ENCODE peak calls at places on chromosomes 2 and 18, in six cellular contexts. One of them, this sample, is unnamed.

GRCh38 chr2:51638811-51639210 is 606.9 kb upstream of the NRXN1 start:
- DNase-seq in right atrium auricular region: no peak
- DNase-seq in foreskin keratinocyte: no peak
- DNase-seq in CD4-positive, alpha-beta T cell: no peak
- DNase-seq in heart right ventricle: no peak
- DNase-seq in IMR-90: peak
- DNase-seq in this sample: no peak

GRCh38 chr2:235055891-235056516 is 104.2 kb downstream of the SH3BP4 start:
- DNase-seq in CD4-positive, alpha-beta T cell: no peak
- DNase-seq in IMR-90: no peak
- DNase-seq in right atrium auricular region: no peak
- DNase-seq in heart right ventricle: no peak
- DNase-seq in foreskin keratinocyte: peak
- DNase-seq in this sample: no peak

GRCh38 chr2:86302320-86302719 is 35.1 kb downstream of the REEP1 start:
- DNase-seq in foreskin keratinocyte: no peak
- DNase-seq in CD4-positive, alpha-beta T cell: no peak
- DNase-seq in IMR-90: no peak
- DNase-seq in heart right ventricle: no peak
- DNase-seq in right atrium auricular region: no peak
- DNase-seq in this sample: no peak

GRCh38 chr2:217993055-217993645 is 9.6 kb downstream of the TNS1 start:
- DNase-seq in CD4-positive, alpha-beta T cell: no peak
- DNase-seq in foreskin keratinocyte: peak
- DNase-seq in heart right ventricle: no peak
- DNase-seq in right atrium auricular region: no peak
- DNase-seq in IMR-90: peak
- DNase-seq in this sample: peak

GRCh38 chr2:200399046-200399445 is 92.6 kb downstream of the SPATS2L start:
- DNase-seq in heart right ventricle: no peak
- DNase-seq in IMR-90: peak
- DNase-seq in CD4-positive, alpha-beta T cell: no peak
- DNase-seq in foreskin keratinocyte: peak
- DNase-seq in right atrium auricular region: no peak
- DNase-seq in this sample: no peak

GRCh38 chr2:860259-860855 is 90.3 kb upstream of the SNTG2 start:
- DNase-seq in right atrium auricular region: no peak
- DNase-seq in foreskin keratinocyte: no peak
- DNase-seq in heart right ventricle: no peak
- DNase-seq in IMR-90: no peak
- DNase-seq in CD4-positive, alpha-beta T cell: no peak
- DNase-seq in this sample: no peak

GRCh38 chr18:56436651-56437050 is 201.7 kb downstream of the TXNL1 start:
- DNase-seq in heart right ventricle: no peak
- DNase-seq in CD4-positive, alpha-beta T cell: no peak
- DNase-seq in IMR-90: no peak
- DNase-seq in foreskin keratinocyte: no peak
- DNase-seq in right atrium auricular region: no peak
- DNase-seq in this sample: no peak

GRCh38 chr18:72056171-72056570 is 488.0 kb downstream of the CBLN2 start:
- DNase-seq in right atrium auricular region: no peak
- DNase-seq in heart right ventricle: no peak
- DNase-seq in foreskin keratinocyte: no peak
- DNase-seq in IMR-90: no peak
- DNase-seq in CD4-positive, alpha-beta T cell: no peak
- DNase-seq in this sample: no peak

GRCh38 chr2:152405206-152406118 is 70.5 kb downstream of the FMNL2 start:
- DNase-seq in right atrium auricular region: no peak
- DNase-seq in IMR-90: peak
- DNase-seq in CD4-positive, alpha-beta T cell: no peak
- DNase-seq in foreskin keratinocyte: no peak
- DNase-seq in heart right ventricle: no peak
- DNase-seq in this sample: no peak

GRCh38 chr2:180676520-180676919 is 303.9 kb upstream of the UBE2E3 start:
- DNase-seq in right atrium auricular region: no peak
- DNase-seq in heart right ventricle: no peak
- DNase-seq in foreskin keratinocyte: no peak
- DNase-seq in CD4-positive, alpha-beta T cell: no peak
- DNase-seq in IMR-90: no peak
- DNase-seq in this sample: no peak

GRCh38 chr2:217158906-217159305 is 299.0 kb upstream of the TNP1 start:
- DNase-seq in right atrium auricular region: no peak
- DNase-seq in CD4-positive, alpha-beta T cell: no peak
- DNase-seq in IMR-90: no peak
- DNase-seq in heart right ventricle: no peak
- DNase-seq in foreskin keratinocyte: no peak
- DNase-seq in this sample: no peak

GRCh38 chr2:143451622-143452021 is 322.4 kb downstream of the ARHGAP15 start:
- DNase-seq in IMR-90: peak
- DNase-seq in CD4-positive, alpha-beta T cell: no peak
- DNase-seq in foreskin keratinocyte: peak
- DNase-seq in right atrium auricular region: no peak
- DNase-seq in heart right ventricle: no peak
- DNase-seq in this sample: no peak

GRCh38 chr2:223054193-223054781 is 2.3 kb downstream of the KCNE4 start:
- DNase-seq in CD4-positive, alpha-beta T cell: no peak
- DNase-seq in foreskin keratinocyte: no peak
- DNase-seq in right atrium auricular region: peak
- DNase-seq in heart right ventricle: peak
- DNase-seq in IMR-90: peak
- DNase-seq in this sample: peak

GRCh38 chr2:36965751-36966369 is 476 bp downstream of the STRN start:
- DNase-seq in IMR-90: no peak
- DNase-seq in CD4-positive, alpha-beta T cell: no peak
- DNase-seq in foreskin keratinocyte: peak
- DNase-seq in right atrium auricular region: no peak
- DNase-seq in heart right ventricle: no peak
- DNase-seq in this sample: peak

GRCh38 chr2:45259144-45259543 is 249.9 kb upstream of the SIX2 start:
- DNase-seq in right atrium auricular region: no peak
- DNase-seq in IMR-90: no peak
- DNase-seq in foreskin keratinocyte: no peak
- DNase-seq in heart right ventricle: no peak
- DNase-seq in CD4-positive, alpha-beta T cell: no peak
- DNase-seq in this sample: no peak

DNA sequence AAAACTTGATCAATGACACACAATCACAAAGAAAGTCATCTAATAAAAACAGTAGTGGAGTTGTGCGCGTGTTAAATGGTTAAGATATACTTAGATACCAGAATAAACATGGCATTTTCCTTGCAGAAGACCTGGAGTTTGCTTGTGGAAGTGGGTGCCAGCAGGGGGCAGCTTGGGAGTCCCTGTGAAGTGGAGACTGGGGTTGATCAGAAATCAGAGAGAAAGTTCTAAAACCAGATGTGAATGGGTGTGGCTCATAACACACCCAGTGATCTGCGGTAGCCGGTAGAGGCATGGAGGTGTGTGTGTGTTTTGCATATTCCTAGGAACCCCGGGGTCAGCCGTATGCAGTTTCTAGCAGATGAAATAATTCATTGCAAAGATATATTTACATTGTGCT is 300.1 kb upstream of the TRIB2 start:
- DNase-seq in heart right ventricle: peak
- DNase-seq in IMR-90: peak
- DNase-seq in foreskin keratinocyte: peak
- DNase-seq in CD4-positive, alpha-beta T cell: peak
- DNase-seq in right atrium auricular region: peak
- DNase-seq in this sample: peak
- TF ChIP-seq CTCF in heart right ventricle: peak
- TF ChIP-seq CTCF in IMR-90: peak
- TF ChIP-seq CTCF in foreskin keratinocyte: peak
- TF ChIP-seq CTCF in CD4-positive, alpha-beta T cell: peak
- TF ChIP-seq CTCF in right atrium auricular region: peak
- TF ChIP-seq CTCF in this sample: peak

GRCh38 chr2:28283861-28284260 is 108.8 kb upstream of the FOSL2 start:
- DNase-seq in right atrium auricular region: no peak
- DNase-seq in IMR-90: no peak
- DNase-seq in heart right ventricle: no peak
- DNase-seq in foreskin keratinocyte: peak
- DNase-seq in CD4-positive, alpha-beta T cell: no peak
- DNase-seq in this sample: no peak
- TF ChIP-seq CTCF in right atrium auricular region: no peak
- TF ChIP-seq CTCF in IMR-90: no peak
- TF ChIP-seq CTCF in heart right ventricle: no peak
- TF ChIP-seq CTCF in foreskin keratinocyte: no peak
- TF ChIP-seq CTCF in CD4-positive, alpha-beta T cell: no peak
- TF ChIP-seq CTCF in this sample: no peak

DNA sequence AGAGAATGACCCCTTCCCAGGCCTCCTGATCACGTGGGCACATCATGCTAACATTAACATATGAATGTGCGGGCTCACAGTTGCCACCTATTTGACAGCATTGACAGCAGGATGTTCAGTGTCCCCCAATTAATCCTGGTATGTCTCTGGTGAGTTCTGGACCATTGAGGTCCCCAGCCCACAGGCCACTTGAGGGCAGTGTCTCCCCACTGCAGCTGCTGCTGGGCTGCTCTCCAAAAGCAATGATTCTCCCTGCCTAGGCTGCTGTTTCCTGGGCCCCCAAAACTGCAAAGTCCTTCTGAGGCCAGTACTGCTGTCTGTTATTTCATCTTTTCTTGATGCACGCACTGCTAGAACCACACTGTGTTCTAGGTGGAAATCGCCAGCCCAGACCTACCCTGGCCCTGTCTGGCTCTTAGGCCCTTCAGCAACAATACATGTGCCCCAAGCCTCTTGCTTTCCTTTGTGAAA is 52.7 kb upstream of the MAPK4 start:
- DNase-seq in CD4-positive, alpha-beta T cell: no peak
- DNase-seq in IMR-90: no peak
- DNase-seq in heart right ventricle: peak
- DNase-seq in right atrium auricular region: no peak
- DNase-seq in foreskin keratinocyte: peak
- DNase-seq in this sample: peak
- TF ChIP-seq CTCF in CD4-positive, alpha-beta T cell: no peak
- TF ChIP-seq CTCF in IMR-90: peak
- TF ChIP-seq CTCF in heart right ventricle: peak
- TF ChIP-seq CTCF in right atrium auricular region: peak
- TF ChIP-seq CTCF in foreskin keratinocyte: peak
- TF ChIP-seq CTCF in this sample: peak

GRCh38 chr2:128086244-128086643 is 4.8 kb upstream of the UGGT1 start:
- DNase-seq in CD4-positive, alpha-beta T cell: no peak
- DNase-seq in heart right ventricle: no peak
- DNase-seq in foreskin keratinocyte: no peak
- DNase-seq in right atrium auricular region: no peak
- DNase-seq in IMR-90: no peak
- DNase-seq in this sample: no peak
- TF ChIP-seq CTCF in CD4-positive, alpha-beta T cell: no peak
- TF ChIP-seq CTCF in heart right ventricle: no peak
- TF ChIP-seq CTCF in foreskin keratinocyte: no peak
- TF ChIP-seq CTCF in right atrium auricular region: no peak
- TF ChIP-seq CTCF in IMR-90: no peak
- TF ChIP-seq CTCF in this sample: no peak

This sample was measured in left ventricle myocardium inferior.